ENCODE peak calls at places on chromosomes 11 and 22, in four cellular contexts. Y is fibroblast of lung, L is AG04450, U is pancreas. S is an unnamed sample.

GRCh38 chr22:50613291-50613981 is 12.8 kb downstream of the MAPK8IP2 start:
- DNase-seq in Y (peak; percentile 30), L (no peak), U (peak; percentile 95), S (no peak)

GRCh38 chr22:23762866-23763578 is at the start of gene C22orf15:
- DNase-seq in Y (no peak), L (no peak), U (no peak), S (peak; percentile 45)

GRCh38 chr11:28938091-28938490 is 829.9 kb downstream of the METTL15 start:
- DNase-seq in Y (no peak), L (no peak), U (no peak), S (no peak)

GRCh38 chr11:73154178-73154577 is 12.1 kb upstream of the FCHSD2 start:
- DNase-seq in Y (no peak), L (no peak), U (no peak), S (no peak)

GRCh38 chr22:30424471-30425326 is 869 bp upstream of the MTFP1 start:
- DNase-seq in Y (no peak), L (no peak), U (no peak), S (no peak)

GRCh38 chr11:61890536-61891330 is 612 bp downstream of the FADS3 start:
- DNase-seq in Y (peak; percentile 58), L (no peak), U (peak; percentile 82), S (no peak)

GRCh38 chr22:25953919-25954318 is 211.9 kb downstream of the MYO18B start:
- DNase-seq in Y (no peak), L (no peak), U (no peak), S (no peak)

GRCh38 chr11:15663778-15664218 is 549.1 kb downstream of the INSC start:
- DNase-seq in Y (no peak), L (no peak), U (no peak), S (no peak)

GRCh38 chr11:112320668-112321067 is 60.0 kb upstream of the PLET1 start:
- DNase-seq in Y (peak; percentile 89), L (peak; percentile 66), U (no peak), S (no peak)

GRCh38 chr11:8267280-8267679 is 3.6 kb upstream of the LMO1 start:
- DNase-seq in Y (no peak), L (no peak), U (no peak), S (no peak)

GRCh38 chr22:20456064-20456721 is 18.6 kb upstream of the SCARF2 start:
- DNase-seq in Y (peak; percentile 85), L (peak; percentile 75), U (peak; percentile 81), S (peak; percentile 55)

GRCh38 chr11:14904745-14905103 is 12.7 kb upstream of the CYP2R1 start:
- DNase-seq in Y (peak; percentile 75), L (no peak), U (peak; percentile 93), S (no peak)

GRCh38 chr11:130804306-130805077 is 111.8 kb downstream of the SNX19 start:
- DNase-seq in Y (no peak), L (no peak), U (no peak), S (no peak)

GRCh38 chr22:49621601-49622210 is 206.0 kb downstream of the BRD1 start:
- DNase-seq in Y (no peak), L (no peak), U (peak; percentile 35), S (no peak)

GRCh38 chr11:7060828-7061227 is 28.0 kb upstream of the RBMXL2 start:
- DNase-seq in Y (peak; percentile 58), L (no peak), U (no peak), S (no peak)

GRCh38 chr22:27768027-27768640 is 33.4 kb downstream of the MN1 start:
- DNase-seq in Y (no peak), L (no peak), U (no peak), S (no peak)

GRCh38 chr11:10201343-10201742 is 92.7 kb downstream of the SBF2 start:
- DNase-seq in Y (no peak), L (no peak), U (no peak), S (no peak)

GRCh38 chr11:66048525-66049313 is at the start of gene GAL3ST3:
- DNase-seq in Y (no peak), L (no peak), U (peak; percentile 77), S (no peak)

GRCh38 chr11:66047541-66048365 is 1.2 kb downstream of the GAL3ST3 start:
- DNase-seq in Y (no peak), L (no peak), U (peak; percentile 68), S (no peak)

GRCh38 chr11:66044757-66045156 is 4.2 kb downstream of the GAL3ST3 start:
- DNase-seq in Y (no peak), L (no peak), U (no peak), S (no peak)

GRCh38 chr11:66045177-66045639 is 3.8 kb downstream of the GAL3ST3 start:
- DNase-seq in Y (peak; percentile 74), L (no peak), U (peak; percentile 88), S (peak; percentile 50)

GRCh38 chr11:66046901-66047300 is 2.1 kb downstream of the GAL3ST3 start:
- DNase-seq in Y (no peak), L (no peak), U (no peak), S (no peak)
- H3K27ac ChIP-seq in Y (no peak overlapping the region), L (no peak overlapping the region), U (no peak overlapping the region), S (no peak overlapping the region)

DNA sequence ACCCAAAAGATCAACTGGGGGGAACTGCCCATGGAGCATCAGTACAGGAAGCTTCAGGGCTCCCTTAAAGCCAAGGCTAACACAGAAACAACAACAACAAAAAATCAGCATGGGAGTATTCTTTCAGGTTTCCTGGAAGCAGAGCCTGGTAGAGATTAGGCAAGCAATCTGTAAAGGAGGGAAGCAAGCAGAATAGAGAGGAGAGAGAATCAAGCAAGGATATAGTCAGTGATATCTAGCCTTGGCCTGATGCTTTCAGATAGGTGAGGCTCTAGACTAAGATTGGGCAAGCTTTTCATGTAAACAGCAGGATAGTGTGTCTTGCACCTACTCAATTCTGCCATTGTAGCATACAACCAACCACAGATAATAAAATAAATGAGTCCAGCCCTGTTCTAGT is 44.4 kb upstream of the FAT3 start:
- DNase-seq in Y (no peak), L (no peak), U (no peak), S (no peak)
- H3K27ac ChIP-seq in Y (peak overlapping the region; percentile 13), L (no peak overlapping the region), U (no peak overlapping the region), S (no peak overlapping the region)

GRCh38 chr11:82732348-82732733 is 1.3 kb downstream of the FAM181B start:
- DNase-seq in Y (no peak), L (no peak), U (no peak), S (no peak)
- H3K27ac ChIP-seq in Y (no peak overlapping the region), L (no peak overlapping the region), U (no peak overlapping the region), S (no peak overlapping the region)

DNA sequence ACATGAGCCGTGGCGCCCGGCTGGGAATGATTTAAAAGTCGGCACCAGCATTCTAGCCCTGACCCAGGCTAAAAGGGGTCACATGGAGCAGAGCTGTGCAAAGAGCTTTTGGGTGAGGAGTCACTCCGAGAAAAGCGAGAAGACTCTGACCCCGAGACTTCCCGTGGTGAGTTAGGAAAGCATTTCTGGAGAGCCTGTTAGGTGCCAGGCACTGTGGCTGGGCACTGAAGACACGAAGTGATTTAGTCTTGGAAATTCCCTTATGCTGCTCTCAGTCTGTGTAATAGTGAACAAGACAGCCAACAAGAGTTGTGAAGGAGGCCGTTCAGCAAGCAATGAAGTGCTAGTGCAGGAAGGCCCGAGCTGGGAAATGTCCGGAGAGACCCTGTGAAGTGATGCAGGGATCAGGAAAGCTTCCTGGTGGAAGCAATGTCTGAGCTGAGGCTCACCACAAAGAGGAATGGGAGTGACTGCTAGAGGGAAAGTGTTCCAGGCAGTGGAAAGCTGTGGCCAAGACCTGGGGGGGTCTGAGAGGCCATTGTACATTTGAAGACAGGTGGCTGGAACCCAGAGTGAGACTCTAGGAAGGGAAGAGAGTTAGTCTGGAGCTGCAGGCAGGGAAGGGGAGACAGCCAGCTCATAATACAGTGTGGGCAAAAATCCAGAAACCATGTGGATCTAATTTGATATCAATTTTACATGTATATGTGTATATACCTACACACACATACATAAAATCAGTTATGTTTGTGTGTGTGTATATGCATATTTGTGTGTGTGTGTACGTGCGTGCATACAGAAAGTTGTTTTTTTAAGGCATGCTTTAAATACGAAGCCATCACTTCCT is 31.7 kb downstream of the MARK2 start:
- DNase-seq in Y (no peak), L (no peak), U (no peak), S (no peak)
- H3K27ac ChIP-seq in Y (no peak overlapping the region), L (no peak overlapping the region), U (peak overlapping the region; percentile 61), S (peak overlapping the region; percentile 22)

DNA sequence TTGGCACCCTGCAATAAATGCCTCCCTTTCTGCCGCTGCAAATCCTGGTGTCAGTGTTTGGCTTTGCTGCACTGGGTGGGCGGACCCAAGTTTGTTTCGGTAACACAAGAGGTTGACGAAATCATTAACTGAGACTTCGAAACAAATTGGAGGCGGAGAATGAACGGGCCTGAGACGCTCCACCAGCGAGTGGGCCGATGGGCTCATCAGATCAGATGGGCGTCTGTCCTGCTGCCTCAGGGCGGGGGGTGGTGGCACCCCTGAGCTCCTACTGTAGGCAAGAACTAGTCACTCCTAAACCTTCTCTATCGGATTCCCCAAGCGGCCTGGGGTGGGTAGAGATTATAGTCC is 918 bp upstream of the CAPN5 start:
- DNase-seq in Y (peak; percentile 83), L (no peak), U (no peak), S (no peak)
- H3K27ac ChIP-seq in Y (peak overlapping the region; percentile 75), L (peak overlapping the region; percentile 87), U (peak overlapping the region; percentile 92), S (no peak overlapping the region)

GRCh38 chr11:68956547-68957254 is 24.1 kb downstream of the MRGPRD start:
- DNase-seq in Y (no peak), L (no peak), U (no peak), S (no peak)
- H3K27ac ChIP-seq in Y (no peak overlapping the region), L (no peak overlapping the region), U (no peak overlapping the region), S (no peak overlapping the region)

DNA sequence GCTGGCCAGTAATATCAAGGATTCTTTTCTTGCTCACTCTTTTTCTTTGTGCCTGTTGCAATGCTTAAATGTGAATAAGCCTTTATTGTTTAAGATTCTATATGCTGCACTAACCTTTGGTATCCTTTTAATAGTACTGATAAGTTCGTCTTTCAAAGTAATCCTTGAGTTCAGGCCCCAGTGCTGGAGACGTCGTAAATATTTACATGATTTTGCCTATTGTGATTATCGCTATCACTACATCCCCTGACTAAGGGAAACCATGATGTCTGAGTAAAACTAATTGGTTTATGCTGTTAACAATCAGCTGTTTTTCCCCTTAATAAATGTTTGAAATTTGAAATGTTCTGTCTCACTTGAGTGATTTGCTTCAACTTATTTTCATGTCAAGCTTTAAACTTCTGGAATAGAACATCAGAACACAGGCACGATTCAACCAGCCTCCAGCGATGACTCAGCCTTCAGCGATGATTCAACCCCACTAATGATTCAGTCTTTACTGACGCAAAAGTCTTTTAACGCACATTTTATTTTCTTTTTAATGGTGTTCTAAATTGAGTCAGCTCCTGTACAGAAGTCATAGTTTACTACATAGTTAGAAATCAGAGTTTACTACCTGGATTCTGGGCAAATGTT is 3.9 kb downstream of the HTATIP2 start:
- DNase-seq in Y (peak; percentile 92), L (peak; percentile 58), U (no peak), S (no peak)
- H3K27ac ChIP-seq in Y (peak overlapping the region; percentile 75), L (peak overlapping the region; percentile 91), U (no peak overlapping the region), S (no peak overlapping the region)